ENCODE peak calls at places on chromosomes 12 and 14, in nine cellular contexts. One of them, this sample, is unnamed.

GRCh38 chr12:124507188-124508109 is 60.0 kb downstream of the NCOR2 start:
- DNase-seq in CD8-positive, alpha-beta T cell: no peak
- DNase-seq in aorta: no peak
- DNase-seq in fibroblast of lung: peak; percentile 59
- DNase-seq in uterus: no peak
- DNase-seq in CD8-positive, alpha-beta memory T cell: no peak
- DNase-seq in stomach: no peak
- DNase-seq in thyroid gland: no peak
- DNase-seq in GM12878: no peak
- DNase-seq in this sample: no peak

GRCh38 chr14:51527073-51527472 is 124.6 kb upstream of the FRMD6 start:
- DNase-seq in CD8-positive, alpha-beta T cell: no peak
- DNase-seq in thyroid gland: no peak
- DNase-seq in CD8-positive, alpha-beta memory T cell: no peak
- DNase-seq in fibroblast of lung: peak; percentile 74
- DNase-seq in uterus: no peak
- DNase-seq in GM12878: no peak
- DNase-seq in aorta: no peak
- DNase-seq in stomach: no peak
- DNase-seq in this sample: no peak

GRCh38 chr12:1443421-1444141 is 150.8 kb downstream of the FBXL14 start:
- DNase-seq in thyroid gland: no peak
- DNase-seq in fibroblast of lung: peak; percentile 96
- DNase-seq in uterus: no peak
- DNase-seq in stomach: no peak
- DNase-seq in GM12878: no peak
- DNase-seq in CD8-positive, alpha-beta T cell: no peak
- DNase-seq in aorta: no peak
- DNase-seq in CD8-positive, alpha-beta memory T cell: no peak
- DNase-seq in this sample: no peak

GRCh38 chr12:98037401-98038140 is 477.8 kb upstream of the TMPO start:
- DNase-seq in CD8-positive, alpha-beta T cell: no peak
- DNase-seq in aorta: no peak
- DNase-seq in CD8-positive, alpha-beta memory T cell: no peak
- DNase-seq in stomach: no peak
- DNase-seq in thyroid gland: no peak
- DNase-seq in uterus: no peak
- DNase-seq in fibroblast of lung: no peak
- DNase-seq in GM12878: no peak
- DNase-seq in this sample: no peak

GRCh38 chr12:57182918-57183575 is 33.5 kb upstream of the NXPH4 start:
- DNase-seq in CD8-positive, alpha-beta T cell: peak; percentile 70
- DNase-seq in CD8-positive, alpha-beta memory T cell: peak; percentile 67
- DNase-seq in thyroid gland: peak; percentile 78
- DNase-seq in uterus: peak; percentile 79
- DNase-seq in GM12878: peak; percentile 15
- DNase-seq in stomach: peak; percentile 85
- DNase-seq in fibroblast of lung: peak; percentile 41
- DNase-seq in aorta: peak; percentile 90
- DNase-seq in this sample: peak; percentile 27

GRCh38 chr14:22839159-22839779 is 2.9 kb downstream of the MMP14 start:
- DNase-seq in fibroblast of lung: no peak
- DNase-seq in aorta: peak; percentile 56
- DNase-seq in GM12878: no peak
- DNase-seq in stomach: no peak
- DNase-seq in thyroid gland: no peak
- DNase-seq in CD8-positive, alpha-beta memory T cell: no peak
- DNase-seq in CD8-positive, alpha-beta T cell: no peak
- DNase-seq in uterus: peak; percentile 58
- DNase-seq in this sample: no peak

GRCh38 chr12:98352218-98352811 is 163.1 kb upstream of the TMPO start:
- DNase-seq in fibroblast of lung: peak; percentile 99
- DNase-seq in uterus: no peak
- DNase-seq in GM12878: no peak
- DNase-seq in aorta: no peak
- DNase-seq in CD8-positive, alpha-beta T cell: no peak
- DNase-seq in thyroid gland: no peak
- DNase-seq in CD8-positive, alpha-beta memory T cell: no peak
- DNase-seq in stomach: no peak
- DNase-seq in this sample: no peak

GRCh38 chr12:132345555-132346200 is 16.3 kb upstream of the GALNT9 start:
- DNase-seq in uterus: no peak
- DNase-seq in fibroblast of lung: no peak
- DNase-seq in stomach: no peak
- DNase-seq in CD8-positive, alpha-beta memory T cell: no peak
- DNase-seq in GM12878: no peak
- DNase-seq in thyroid gland: no peak
- DNase-seq in CD8-positive, alpha-beta T cell: no peak
- DNase-seq in aorta: no peak
- DNase-seq in this sample: no peak

GRCh38 chr14:57073986-57074385 is 194.7 kb downstream of the EXOC5 start:
- DNase-seq in uterus: no peak
- DNase-seq in aorta: no peak
- DNase-seq in stomach: no peak
- DNase-seq in CD8-positive, alpha-beta T cell: no peak
- DNase-seq in thyroid gland: no peak
- DNase-seq in GM12878: no peak
- DNase-seq in fibroblast of lung: no peak
- DNase-seq in CD8-positive, alpha-beta memory T cell: no peak
- DNase-seq in this sample: no peak

GRCh38 chr14:22981090-22982012 is 1.0 kb downstream of the AJUBA start:
- DNase-seq in aorta: peak; percentile 79
- DNase-seq in GM12878: no peak
- DNase-seq in uterus: no peak
- DNase-seq in thyroid gland: peak; percentile 56
- DNase-seq in stomach: no peak
- DNase-seq in CD8-positive, alpha-beta memory T cell: no peak
- DNase-seq in fibroblast of lung: peak; percentile 39
- DNase-seq in CD8-positive, alpha-beta T cell: peak; percentile 3
- DNase-seq in this sample: no peak

GRCh38 chr12:124422570-124423523 is 128.0 kb downstream of the RFLNA start:
- DNase-seq in GM12878: no peak
- DNase-seq in uterus: peak; percentile 95
- DNase-seq in thyroid gland: peak; percentile 93
- DNase-seq in CD8-positive, alpha-beta T cell: no peak
- DNase-seq in fibroblast of lung: peak; percentile 97
- DNase-seq in stomach: peak; percentile 92
- DNase-seq in CD8-positive, alpha-beta memory T cell: no peak
- DNase-seq in aorta: peak; percentile 97
- DNase-seq in this sample: peak; percentile 76

GRCh38 chr14:22220427-22220826 is 368.6 kb downstream of the DAD1 start:
- DNase-seq in uterus: no peak
- DNase-seq in aorta: no peak
- DNase-seq in fibroblast of lung: peak; percentile 35
- DNase-seq in stomach: no peak
- DNase-seq in CD8-positive, alpha-beta T cell: no peak
- DNase-seq in GM12878: no peak
- DNase-seq in CD8-positive, alpha-beta memory T cell: no peak
- DNase-seq in thyroid gland: no peak
- DNase-seq in this sample: no peak

GRCh38 chr14:68684466-68685418 is 108.1 kb downstream of the ZFP36L1 start:
- DNase-seq in fibroblast of lung: peak; percentile 58
- DNase-seq in CD8-positive, alpha-beta T cell: no peak
- DNase-seq in GM12878: no peak
- DNase-seq in aorta: no peak
- DNase-seq in uterus: no peak
- DNase-seq in thyroid gland: no peak
- DNase-seq in CD8-positive, alpha-beta memory T cell: no peak
- DNase-seq in stomach: no peak
- DNase-seq in this sample: no peak

GRCh38 chr12:18296201-18296908 is 35.0 kb downstream of the PIK3C2G start:
- DNase-seq in thyroid gland: no peak
- DNase-seq in aorta: no peak
- DNase-seq in uterus: peak; percentile 36
- DNase-seq in CD8-positive, alpha-beta memory T cell: no peak
- DNase-seq in CD8-positive, alpha-beta T cell: no peak
- DNase-seq in fibroblast of lung: no peak
- DNase-seq in stomach: no peak
- DNase-seq in GM12878: no peak
- DNase-seq in this sample: no peak

GRCh38 chr12:93245543-93245942 is 132.2 kb upstream of the NUDT4 start:
- DNase-seq in fibroblast of lung: no peak
- DNase-seq in CD8-positive, alpha-beta T cell: peak; percentile 14
- DNase-seq in uterus: no peak
- DNase-seq in CD8-positive, alpha-beta memory T cell: peak; percentile 2
- DNase-seq in stomach: no peak
- DNase-seq in aorta: no peak
- DNase-seq in GM12878: peak; percentile 87
- DNase-seq in thyroid gland: no peak
- DNase-seq in this sample: no peak

GRCh38 chr12:92278378-92278828 is 132.8 kb upstream of the BTG1 start:
- DNase-seq in stomach: no peak
- DNase-seq in GM12878: no peak
- DNase-seq in CD8-positive, alpha-beta memory T cell: no peak
- DNase-seq in uterus: peak; percentile 59
- DNase-seq in fibroblast of lung: no peak
- DNase-seq in thyroid gland: no peak
- DNase-seq in aorta: no peak
- DNase-seq in CD8-positive, alpha-beta T cell: no peak
- DNase-seq in this sample: no peak

GRCh38 chr14:24911324-24912095 is 138.4 kb downstream of the STXBP6 start:
- DNase-seq in stomach: no peak
- DNase-seq in aorta: no peak
- DNase-seq in CD8-positive, alpha-beta T cell: no peak
- DNase-seq in CD8-positive, alpha-beta memory T cell: no peak
- DNase-seq in GM12878: peak; percentile 27
- DNase-seq in uterus: peak; percentile 13
- DNase-seq in fibroblast of lung: peak; percentile 77
- DNase-seq in thyroid gland: no peak
- DNase-seq in this sample: no peak

GRCh38 chr12:44774815-44775411 is 101.2 kb downstream of the NELL2 start:
- DNase-seq in aorta: no peak
- DNase-seq in uterus: no peak
- DNase-seq in fibroblast of lung: no peak
- DNase-seq in thyroid gland: peak; percentile 43
- DNase-seq in GM12878: no peak
- DNase-seq in CD8-positive, alpha-beta memory T cell: peak; percentile 48
- DNase-seq in stomach: peak; percentile 42
- DNase-seq in CD8-positive, alpha-beta T cell: peak; percentile 61
- DNase-seq in this sample: no peak

GRCh38 chr12:7374423-7375144 is 69.4 kb downstream of the CD163L1 start:
- DNase-seq in aorta: peak; percentile 74
- DNase-seq in stomach: no peak
- DNase-seq in thyroid gland: peak; percentile 3
- DNase-seq in CD8-positive, alpha-beta memory T cell: no peak
- DNase-seq in CD8-positive, alpha-beta T cell: no peak
- DNase-seq in fibroblast of lung: no peak
- DNase-seq in GM12878: no peak
- DNase-seq in uterus: no peak
- DNase-seq in this sample: no peak

GRCh38 chr12:112843272-112843671 is 51.7 kb downstream of the RPH3A start:
- DNase-seq in aorta: no peak
- DNase-seq in stomach: no peak
- DNase-seq in uterus: no peak
- DNase-seq in CD8-positive, alpha-beta memory T cell: no peak
- DNase-seq in GM12878: no peak
- DNase-seq in CD8-positive, alpha-beta T cell: no peak
- DNase-seq in thyroid gland: no peak
- DNase-seq in fibroblast of lung: peak; percentile 3
- DNase-seq in this sample: no peak

GRCh38 chr12:32005496-32006125 is 46.4 kb downstream of the RESF1 start:
- DNase-seq in thyroid gland: no peak
- DNase-seq in uterus: no peak
- DNase-seq in fibroblast of lung: peak; percentile 37
- DNase-seq in CD8-positive, alpha-beta memory T cell: no peak
- DNase-seq in CD8-positive, alpha-beta T cell: no peak
- DNase-seq in aorta: no peak
- DNase-seq in stomach: no peak
- DNase-seq in GM12878: no peak
- DNase-seq in this sample: no peak

GRCh38 chr14:91309756-91310280 is 65.3 kb upstream of the GPR68 start:
- DNase-seq in CD8-positive, alpha-beta T cell: no peak
- DNase-seq in thyroid gland: no peak
- DNase-seq in aorta: no peak
- DNase-seq in GM12878: no peak
- DNase-seq in fibroblast of lung: no peak
- DNase-seq in CD8-positive, alpha-beta memory T cell: no peak
- DNase-seq in uterus: no peak
- DNase-seq in stomach: no peak
- DNase-seq in this sample: no peak
- H3K27ac ChIP-seq in CD8-positive, alpha-beta T cell: no peak overlapping the region
- H3K27ac ChIP-seq in thyroid gland: no peak overlapping the region
- H3K27ac ChIP-seq in aorta: no peak overlapping the region
- H3K27ac ChIP-seq in GM12878: no peak overlapping the region
- H3K27ac ChIP-seq in fibroblast of lung: no peak overlapping the region
- H3K27ac ChIP-seq in CD8-positive, alpha-beta memory T cell: no peak overlapping the region
- H3K27ac ChIP-seq in uterus: no peak overlapping the region
- H3K27ac ChIP-seq in stomach: no peak overlapping the region
- H3K27ac ChIP-seq in this sample: no peak overlapping the region

GRCh38 chr12:91053951-91054715 is 3.7 kb downstream of the KERA start:
- DNase-seq in fibroblast of lung: peak; percentile 83
- DNase-seq in thyroid gland: no peak
- DNase-seq in CD8-positive, alpha-beta memory T cell: no peak
- DNase-seq in uterus: peak; percentile 60
- DNase-seq in CD8-positive, alpha-beta T cell: no peak
- DNase-seq in stomach: no peak
- DNase-seq in GM12878: no peak
- DNase-seq in aorta: no peak
- DNase-seq in this sample: no peak
- H3K27ac ChIP-seq in fibroblast of lung: no peak overlapping the region
- H3K27ac ChIP-seq in thyroid gland: no peak overlapping the region
- H3K27ac ChIP-seq in CD8-positive, alpha-beta memory T cell: no peak overlapping the region
- H3K27ac ChIP-seq in uterus: peak overlapping the region; percentile 59
- H3K27ac ChIP-seq in CD8-positive, alpha-beta T cell: no peak overlapping the region
- H3K27ac ChIP-seq in stomach: no peak overlapping the region
- H3K27ac ChIP-seq in GM12878: no peak overlapping the region
- H3K27ac ChIP-seq in aorta: no peak overlapping the region
- H3K27ac ChIP-seq in this sample: no peak overlapping the region

DNA sequence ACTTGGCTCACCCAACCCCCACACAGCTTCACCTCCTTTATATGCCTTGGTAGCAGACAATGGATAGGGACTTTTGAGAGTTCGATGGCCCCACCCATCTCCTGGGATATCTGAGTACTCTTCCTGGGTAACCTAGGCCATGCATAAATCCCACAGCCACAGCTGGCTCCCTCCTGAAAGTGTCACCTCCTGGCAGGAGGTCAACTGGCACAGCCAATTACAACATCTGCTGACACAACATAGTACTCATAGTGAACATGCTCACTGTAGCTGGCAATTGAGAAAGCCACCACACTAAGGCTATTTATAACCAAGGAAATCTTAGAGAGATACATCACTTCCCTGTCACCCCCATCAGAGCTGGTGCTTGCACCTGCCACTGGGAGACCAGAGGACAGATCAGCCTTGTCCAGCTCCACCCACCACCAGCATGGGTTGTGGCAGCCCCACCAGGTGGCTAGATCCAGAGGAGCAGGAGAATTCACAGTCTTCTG is 410.0 kb downstream of the SYT1 start:
- DNase-seq in thyroid gland: no peak
- DNase-seq in aorta: peak; percentile 46
- DNase-seq in fibroblast of lung: peak; percentile 9
- DNase-seq in GM12878: no peak
- DNase-seq in CD8-positive, alpha-beta memory T cell: no peak
- DNase-seq in stomach: no peak
- DNase-seq in CD8-positive, alpha-beta T cell: no peak
- DNase-seq in uterus: no peak
- DNase-seq in this sample: no peak
- H3K27ac ChIP-seq in thyroid gland: no peak overlapping the region
- H3K27ac ChIP-seq in aorta: no peak overlapping the region
- H3K27ac ChIP-seq in fibroblast of lung: no peak overlapping the region
- H3K27ac ChIP-seq in GM12878: no peak overlapping the region
- H3K27ac ChIP-seq in CD8-positive, alpha-beta memory T cell: no peak overlapping the region
- H3K27ac ChIP-seq in stomach: no peak overlapping the region
- H3K27ac ChIP-seq in CD8-positive, alpha-beta T cell: no peak overlapping the region
- H3K27ac ChIP-seq in uterus: no peak overlapping the region
- H3K27ac ChIP-seq in this sample: no peak overlapping the region

GRCh38 chr12:50567926-50568325 is 63.1 kb downstream of the DIP2B start:
- DNase-seq in CD8-positive, alpha-beta memory T cell: no peak
- DNase-seq in stomach: no peak
- DNase-seq in GM12878: no peak
- DNase-seq in CD8-positive, alpha-beta T cell: no peak
- DNase-seq in aorta: no peak
- DNase-seq in uterus: no peak
- DNase-seq in fibroblast of lung: peak; percentile 48
- DNase-seq in thyroid gland: no peak
- DNase-seq in this sample: no peak
- H3K27ac ChIP-seq in CD8-positive, alpha-beta memory T cell: no peak overlapping the region
- H3K27ac ChIP-seq in stomach: peak overlapping the region; percentile 38
- H3K27ac ChIP-seq in GM12878: peak overlapping the region; percentile 40
- H3K27ac ChIP-seq in CD8-positive, alpha-beta T cell: no peak overlapping the region
- H3K27ac ChIP-seq in aorta: peak overlapping the region; percentile 0
- H3K27ac ChIP-seq in uterus: peak overlapping the region; percentile 79
- H3K27ac ChIP-seq in fibroblast of lung: peak overlapping the region; percentile 41
- H3K27ac ChIP-seq in thyroid gland: peak overlapping the region; percentile 70
- H3K27ac ChIP-seq in this sample: peak overlapping the region; percentile 64